ENCODE peak calls at places on chromosomes 16 and 17, in four cellular contexts. C, M, D and X are unnamed samples.

GRCh38 chr16:12386076-12386641 is 409.6 kb downstream of the SNX29 start:
- DNase-seq in M (no peak), C (no peak), D (no peak), X (no peak)

GRCh38 chr16:87276926-87277325 is 40.3 kb downstream of the C16orf95 start:
- DNase-seq in D (no peak), C (no peak), M (no peak), X (no peak)

GRCh38 chr17:1746975-1747543 is 4.4 kb downstream of the SERPINF2 start:
- DNase-seq in M (no peak), D (no peak), C (no peak), X (no peak)

GRCh38 chr17:19331553-19332245 is 30.8 kb downstream of the B9D1 start:
- DNase-seq in M (no peak), D (no peak), C (peak; percentile 41), X (no peak)

GRCh38 chr17:40351185-40352043 is 13.1 kb downstream of the GJD3 start:
- DNase-seq in C (no peak), M (no peak), D (no peak), X (no peak)

GRCh38 chr17:80836971-80837481 is 154.6 kb upstream of the CHMP6 start:
- DNase-seq in M (no peak), D (no peak), C (no peak), X (no peak)

GRCh38 chr16:65061935-65062334 is 59.9 kb downstream of the CDH11 start:
- DNase-seq in D (no peak), C (no peak), M (no peak), X (no peak)

GRCh38 chr16:74275031-74275636 is 21.5 kb upstream of the PSMD7 start:
- DNase-seq in D (no peak), C (peak; percentile 37), M (peak; percentile 13), X (no peak)

GRCh38 chr17:75996665-75997590 is 3.7 kb upstream of the CDK3 start:
- DNase-seq in D (peak; percentile 94), C (no peak), M (no peak), X (no peak)

GRCh38 chr17:79706931-79707382 is 23.8 kb upstream of the ENPP7 start:
- DNase-seq in M (no peak), D (no peak), C (no peak), X (no peak)

GRCh38 chr17:79702071-79702470 is 28.7 kb upstream of the ENPP7 start:
- DNase-seq in D (no peak), C (no peak), M (no peak), X (no peak)

GRCh38 chr17:79702550-79703236 is 28.1 kb upstream of the ENPP7 start:
- DNase-seq in C (no peak), D (no peak), M (no peak), X (no peak)

GRCh38 chr17:79705674-79706073 is 25.1 kb upstream of the ENPP7 start:
- DNase-seq in C (no peak), M (no peak), D (no peak), X (no peak)

DNA sequence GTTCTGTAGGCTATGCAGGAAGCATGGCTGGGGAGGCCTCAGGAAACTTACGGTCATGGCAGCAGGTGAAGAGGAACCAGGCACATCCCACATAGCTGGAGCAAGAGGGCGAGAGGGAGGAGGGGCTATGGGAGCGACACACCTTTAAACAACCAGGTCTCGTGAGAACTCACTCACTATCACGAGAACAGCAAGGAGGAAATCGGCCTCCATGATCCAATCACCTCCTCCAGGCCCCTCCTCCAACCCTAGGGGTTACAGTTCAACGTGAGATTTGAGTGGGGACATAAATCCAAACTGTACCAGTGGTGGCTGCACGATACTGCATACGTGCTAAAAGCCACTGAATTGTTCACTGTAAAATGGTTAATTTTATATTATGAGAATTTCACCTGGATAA is 26.1 kb upstream of the ENPP7 start:
- DNase-seq in C (no peak), M (no peak), D (no peak), X (no peak)
- TF ChIP-seq REST in C (no peak), M (no peak), D (no peak), X (no peak)

GRCh38 chr17:5378566-5379207 is 40.8 kb downstream of the NUP88 start:
- DNase-seq in D (no peak), C (no peak), M (no peak), X (no peak)
- H3K36me3 ChIP-seq in D (peaks cover 70% of the 10 kb centered on the region), C (peaks cover 82% of the 10 kb centered on the region), M (peaks cover 31% of the 10 kb centered on the region), X (peaks cover 6% of the 10 kb centered on the region)

GRCh38 chr17:50205931-50206505 is 4.6 kb upstream of the COL1A1 start:
- DNase-seq in C (no peak), M (no peak), D (no peak), X (no peak)
- TF ChIP-seq TCF7L2 in C (no peak), M (no peak), D (no peak), X (no peak)

DNA sequence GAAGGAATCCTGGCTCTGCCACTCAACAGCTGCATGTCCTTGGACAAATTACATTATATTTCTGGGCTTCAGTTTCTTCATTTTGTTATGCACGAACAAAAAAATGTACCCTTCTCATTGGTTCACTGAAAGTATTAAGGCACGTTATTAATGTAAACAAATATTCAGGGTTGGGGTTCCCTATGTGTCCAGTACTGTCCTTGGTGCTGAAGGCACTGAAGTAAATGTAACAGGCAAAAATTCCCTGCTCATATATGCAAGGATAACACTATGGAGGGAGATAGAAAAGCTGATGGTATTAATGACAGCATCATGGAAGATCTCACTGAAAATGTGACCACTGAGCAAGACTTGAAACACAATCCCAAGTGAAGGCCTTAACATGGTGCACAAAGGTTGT is 386.6 kb downstream of the XYLT1 start:
- DNase-seq in M (no peak), D (no peak), C (no peak), X (no peak)
- TF ChIP-seq REST in M (peak; percentile 52), D (peak; percentile 89), C (peak; percentile 87), X (no peak)

GRCh38 chr17:62675701-62676100 is 48.2 kb downstream of the MRC2 start:
- DNase-seq in M (no peak), C (no peak), D (no peak), X (no peak)
- H3K36me3 ChIP-seq in M (no peaks in the 10 kb centered on the region), C (no peaks in the 10 kb centered on the region), D (no peaks in the 10 kb centered on the region), X (peaks cover 3% of the 10 kb centered on the region)

GRCh38 chr17:29046440-29046839 is 3.5 kb downstream of the PIPOX start:
- DNase-seq in M (no peak), D (no peak), C (no peak), X (no peak)
- TF ChIP-seq TCF7L2 in M (no peak), D (no peak), C (no peak), X (no peak)

DNA sequence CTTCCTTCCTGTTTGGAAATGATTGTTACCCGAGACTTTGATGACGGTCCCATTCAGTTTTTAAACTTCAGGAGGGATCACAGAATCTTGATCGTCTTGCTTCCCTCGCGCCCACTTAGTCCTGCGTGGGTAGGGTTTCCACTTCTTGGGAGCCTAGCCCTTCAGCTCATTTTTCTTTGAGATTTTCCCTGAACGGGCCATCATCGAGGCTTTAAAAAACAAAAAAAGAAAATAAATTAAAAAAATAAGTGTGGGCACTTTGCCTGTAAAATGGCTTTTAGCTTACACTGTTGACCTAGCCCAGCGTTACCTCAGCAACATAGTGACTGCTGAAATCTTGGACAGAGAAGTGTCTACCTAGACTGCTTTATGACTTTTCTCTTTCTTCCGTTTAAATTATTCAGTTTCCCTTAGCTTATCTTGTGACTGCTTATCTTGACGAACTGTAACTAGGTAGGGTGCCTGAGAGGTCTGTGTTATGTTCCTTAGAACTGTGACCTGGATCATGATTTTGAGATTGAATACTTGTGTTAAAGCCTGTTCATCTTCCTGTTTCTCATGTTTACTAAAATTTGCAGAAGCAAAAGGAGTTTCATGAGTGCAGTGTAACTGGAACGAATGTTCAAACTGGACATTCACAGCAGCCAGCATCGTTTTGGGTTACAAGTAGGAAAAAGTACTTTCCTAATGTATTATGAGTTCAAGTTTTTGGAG is 868 bp downstream of the WWP2 start:
- DNase-seq in C (no peak), D (peak; percentile 37), M (no peak), X (no peak)
- TF ChIP-seq REST in C (no peak), D (peak; percentile 43), M (no peak), X (no peak)

GRCh38 chr16:24729243-24729966 is at the start of gene TNRC6A:
- DNase-seq in M (peak; percentile 62), C (peak; percentile 94), D (peak; percentile 86), X (no peak)

GRCh38 chr16:24730914-24731313 is 1.5 kb downstream of the TNRC6A start:
- DNase-seq in M (no peak), D (no peak), C (no peak), X (no peak)

GRCh38 chr16:24729967-24730815 is 740 bp downstream of the TNRC6A start:
- DNase-seq in C (peak; percentile 65), M (no peak), D (no peak), X (no peak)

GRCh38 chr16:24728011-24728410 is 1.4 kb upstream of the TNRC6A start:
- DNase-seq in D (no peak), C (no peak), M (no peak), X (no peak)

DNA sequence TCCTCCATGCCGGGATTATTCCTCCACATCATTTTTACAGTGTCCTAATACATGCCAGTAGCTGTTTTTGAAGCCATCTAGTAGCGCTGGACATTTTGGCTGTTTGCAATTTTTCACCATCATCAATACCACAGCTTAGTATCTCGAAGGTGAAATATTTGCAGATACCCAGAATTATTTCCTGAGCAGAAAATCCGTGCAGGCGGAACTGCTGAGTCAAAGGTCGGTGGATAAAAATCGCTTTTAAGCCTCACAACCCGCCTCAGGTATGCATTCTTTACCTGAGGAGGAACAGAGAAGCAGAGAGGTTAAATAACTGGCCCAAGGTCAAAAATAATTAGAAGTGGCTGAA is 584 bp upstream of the TNRC6A start:
- DNase-seq in D (no peak), M (no peak), C (no peak), X (no peak)
- H3K36me3 ChIP-seq in D (peaks cover 15% of the 10 kb centered on the region), M (peaks cover 17% of the 10 kb centered on the region), C (peaks cover 30% of the 10 kb centered on the region), X (peaks cover 7% of the 10 kb centered on the region)